ENCODE peak calls at places on chromosomes 4 and X, in four cellular contexts. Z, Q, I and R are unnamed samples.

GRCh38 chrX:110491846-110492620 is 133.4 kb downstream of the RTL9 start:
- DNase-seq in I (no peak), Q (no peak), Z (no peak), R (no peak)

GRCh38 chr4:15636818-15637217 is 18.3 kb downstream of the FBXL5 start:
- DNase-seq in I (no peak), Z (no peak), Q (peak), R (no peak)

GRCh38 chr4:146255874-146256273 is 41.5 kb downstream of the REELD1 start:
- DNase-seq in Q (peak), Z (no peak), I (no peak), R (no peak)

GRCh38 chr4:8050555-8051206 is 107.9 kb downstream of the ABLIM2 start:
- DNase-seq in I (peak), Z (no peak), Q (no peak), R (no peak)

GRCh38 chr4:95087657-95088455 is 330.1 kb downstream of the BMPR1B start:
- DNase-seq in I (no peak), Q (peak), Z (no peak), R (no peak)

GRCh38 chr4:48254381-48255072 is 15.1 kb downstream of the TEC start:
- DNase-seq in Z (peak), I (no peak), Q (no peak), R (no peak)

GRCh38 chr4:169238445-169238844 is 32.3 kb downstream of the SH3RF1 start:
- DNase-seq in I (no peak), Q (peak), Z (no peak), R (no peak)

GRCh38 chr4:97279410-97279809 is 863.9 kb downstream of the STPG2 start:
- DNase-seq in Z (no peak), I (no peak), Q (no peak), R (no peak)

GRCh38 chrX:69152398-69152797 is 12.9 kb downstream of the PJA1 start:
- DNase-seq in I (no peak), Q (peak), Z (no peak), R (no peak)

GRCh38 chr4:141439223-141439622 is 197.2 kb upstream of the IL15 start:
- DNase-seq in Z (no peak), I (no peak), Q (no peak), R (no peak)

GRCh38 chrX:18377802-18378201 is 23.3 kb upstream of the SCML2 start:
- DNase-seq in Z (no peak), I (peak), Q (peak), R (peak)

GRCh38 chr4:178415925-178416324 is 973.7 kb upstream of the AGA start:
- DNase-seq in Z (no peak), Q (no peak), I (no peak), R (no peak)

GRCh38 chrX:40644175-40644574 is 3.2 kb downstream of the CXorf38 start:
- DNase-seq in Q (no peak), Z (no peak), I (no peak), R (no peak)

GRCh38 chr4:104493071-104493831 is 1.4 kb downstream of the CXXC4 start:
- DNase-seq in Z (no peak), Q (no peak), I (no peak), R (no peak)

GRCh38 chrX:153522259-153522658 is 4.8 kb downstream of the ATP2B3 start:
- DNase-seq in Q (no peak), Z (no peak), I (peak), R (no peak)

GRCh38 chr4:88792268-88792781 is 94.7 kb upstream of the NAP1L5 start:
- DNase-seq in Q (peak), I (no peak), Z (peak), R (no peak)

GRCh38 chrX:121161501-121161933 is 114.1 kb downstream of the GLUD2 start:
- DNase-seq in Q (no peak), I (no peak), Z (no peak), R (no peak)

GRCh38 chr4:151659631-151660030 is 101.2 kb downstream of the GATB start:
- DNase-seq in I (no peak), Q (no peak), Z (no peak), R (no peak)

GRCh38 chrX:10157545-10157944 is 770 bp downstream of the CLCN4 start:
- DNase-seq in I (no peak), Z (no peak), Q (peak), R (no peak)

GRCh38 chrX:70436380-70436779 is 8.3 kb upstream of the DLG3 start:
- DNase-seq in Q (no peak), Z (no peak), I (peak), R (peak)

GRCh38 chrX:40278340-40279090 is 180.8 kb upstream of the BCOR start:
- DNase-seq in I (no peak), Q (no peak), Z (no peak), R (no peak)

GRCh38 chr4:73252001-73252400 is 6.6 kb downstream of the ANKRD17 start:
- DNase-seq in I (no peak), Z (no peak), Q (no peak), R (no peak)

GRCh38 chrX:71989768-71990167 is 79.1 kb downstream of the NHSL2 start:
- DNase-seq in Q (peak), I (no peak), Z (no peak), R (no peak)

GRCh38 chr4:25021206-25021605 is 9.5 kb downstream of the LGI2 start:
- DNase-seq in Z (no peak), I (no peak), Q (no peak), R (no peak)

GRCh38 chr4:183610613-183611012 is 48.4 kb downstream of the RWDD4 start:
- DNase-seq in Q (no peak), I (no peak), Z (no peak), R (no peak)

GRCh38 chr4:167100120-167100519 is 134.2 kb downstream of the SPOCK3 start:
- DNase-seq in Z (no peak), I (no peak), Q (peak), R (no peak)

DNA sequence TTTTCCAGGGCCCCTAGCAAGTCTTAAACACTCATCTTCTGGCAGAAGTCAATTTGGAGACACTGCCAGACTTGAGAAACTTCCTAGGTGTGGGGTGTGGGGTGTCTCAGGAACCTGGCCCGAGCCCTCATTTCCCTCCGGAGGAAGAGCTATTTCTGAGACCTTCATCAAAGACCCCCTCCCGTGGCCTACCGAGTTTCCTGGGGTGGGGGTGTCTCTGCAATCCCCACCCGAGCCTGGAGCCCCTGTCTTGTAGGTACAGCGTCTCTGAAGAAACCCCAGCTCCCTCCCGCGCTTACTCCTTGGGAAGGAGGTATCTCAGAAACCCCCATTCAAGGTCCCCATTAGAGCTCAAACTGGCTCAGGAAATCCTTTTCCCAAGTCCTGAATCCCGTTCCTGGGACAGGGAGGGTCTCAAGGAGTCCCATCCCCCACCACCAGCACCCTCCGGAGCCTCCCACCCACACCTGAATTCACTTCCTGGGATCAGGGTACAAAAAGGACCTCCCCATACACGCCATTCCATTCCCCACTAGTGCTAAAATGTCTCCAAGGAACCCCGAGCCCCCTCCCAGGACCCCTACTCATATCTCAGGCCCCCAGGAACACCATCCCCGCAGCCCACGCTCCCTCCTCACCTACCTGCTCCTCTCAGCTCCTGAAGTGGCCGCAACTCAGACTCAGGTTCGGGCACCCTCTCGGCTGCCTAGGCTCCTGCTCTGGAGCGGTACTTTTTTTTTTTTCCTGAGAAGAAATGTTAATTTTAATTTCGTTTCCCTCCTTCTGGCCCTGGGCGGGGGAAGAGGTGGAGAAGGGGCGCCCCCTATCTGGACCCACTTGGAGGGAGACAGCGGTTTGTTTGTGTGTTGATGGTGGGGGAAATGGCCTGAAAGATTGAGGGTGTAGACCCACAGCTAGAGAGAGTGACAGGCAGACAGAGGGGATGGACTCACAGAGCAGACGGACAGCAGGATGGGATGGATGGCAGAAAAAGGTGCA is 1.1 kb downstream of the SLC38A5 start:
- DNase-seq in I (peak), Q (no peak), Z (no peak), R (no peak)
- TF ChIP-seq CTCF in I (no peak), Q (no peak), Z (peak), R (no peak)

GRCh38 chrX:106898462-106898861 is 4.7 kb downstream of the RIPPLY1 start:
- DNase-seq in Z (no peak), I (no peak), Q (peak), R (peak)
- TF ChIP-seq CTCF in Z (peak), I (no peak), Q (peak), R (peak)

DNA sequence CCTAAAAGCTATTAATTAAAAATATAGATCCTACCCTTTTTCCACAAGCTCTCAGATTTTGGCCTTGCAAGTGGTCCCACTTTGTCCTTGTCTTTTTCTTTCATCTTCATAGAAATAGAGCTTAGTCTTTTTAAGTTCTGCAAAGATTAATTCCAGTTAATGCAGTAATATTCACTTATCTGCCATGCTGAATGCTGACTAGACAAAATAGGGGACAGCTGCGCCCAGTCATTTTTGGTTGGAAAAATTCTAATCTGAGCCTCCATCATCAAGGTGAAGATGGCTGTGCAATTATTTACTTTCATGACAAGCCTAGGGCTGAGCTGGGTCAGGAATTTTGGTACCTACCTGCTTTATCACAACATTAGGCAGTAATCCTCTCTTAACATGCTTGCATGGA is 241.3 kb upstream of the CXorf66 start:
- DNase-seq in I (no peak), Q (no peak), Z (no peak), R (no peak)
- TF ChIP-seq CTCF in I (no peak), Q (no peak), Z (no peak), R (no peak)

DNA sequence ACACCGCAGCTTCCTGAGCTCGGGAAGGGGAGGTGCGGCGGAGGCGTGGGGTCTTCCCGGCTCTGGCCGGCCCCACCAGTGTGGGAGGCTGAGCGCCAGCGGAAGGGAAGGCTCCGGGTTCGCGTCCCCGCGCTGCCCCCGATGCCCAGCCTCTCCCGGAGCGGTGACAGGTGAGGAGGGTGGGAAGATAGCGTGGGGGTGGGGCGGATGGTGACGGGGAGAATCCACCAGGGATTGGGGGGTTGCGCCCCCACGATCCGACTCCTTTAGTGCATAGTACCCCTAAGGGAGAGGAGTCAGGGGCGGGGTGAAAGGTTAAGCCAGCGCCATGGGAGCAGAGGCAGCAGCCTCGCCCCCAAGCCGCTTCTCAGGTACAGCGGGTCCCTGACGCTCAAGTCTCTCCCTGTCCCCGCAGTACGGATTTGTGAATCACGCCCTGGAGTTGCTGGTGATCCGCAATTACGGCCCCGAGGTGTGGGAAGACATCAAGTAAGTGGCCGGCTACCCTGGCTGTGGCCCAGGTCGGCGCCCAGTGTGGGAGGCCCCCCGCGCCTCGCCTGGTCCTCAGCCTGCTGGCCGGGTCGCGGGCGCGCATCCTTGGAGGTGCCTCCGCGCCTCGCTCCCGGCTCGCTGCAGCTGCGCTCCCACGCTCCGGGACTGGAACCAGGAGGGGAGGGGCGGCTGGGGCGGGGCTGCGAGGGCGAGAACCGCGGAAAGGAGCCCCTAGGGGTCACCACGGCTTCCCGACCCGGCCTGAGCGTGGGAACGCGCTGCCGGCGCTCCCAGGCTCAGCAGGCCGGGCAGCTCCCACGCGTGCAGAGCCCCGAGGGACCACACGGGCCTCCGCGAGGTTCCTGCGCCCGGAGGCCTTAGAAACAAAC is 791 bp downstream of the GUCY1B1 start:
- DNase-seq in Q (peak), Z (no peak), I (peak), R (peak)
- TF ChIP-seq CTCF in Q (no peak), Z (no peak), I (no peak), R (no peak)

DNA sequence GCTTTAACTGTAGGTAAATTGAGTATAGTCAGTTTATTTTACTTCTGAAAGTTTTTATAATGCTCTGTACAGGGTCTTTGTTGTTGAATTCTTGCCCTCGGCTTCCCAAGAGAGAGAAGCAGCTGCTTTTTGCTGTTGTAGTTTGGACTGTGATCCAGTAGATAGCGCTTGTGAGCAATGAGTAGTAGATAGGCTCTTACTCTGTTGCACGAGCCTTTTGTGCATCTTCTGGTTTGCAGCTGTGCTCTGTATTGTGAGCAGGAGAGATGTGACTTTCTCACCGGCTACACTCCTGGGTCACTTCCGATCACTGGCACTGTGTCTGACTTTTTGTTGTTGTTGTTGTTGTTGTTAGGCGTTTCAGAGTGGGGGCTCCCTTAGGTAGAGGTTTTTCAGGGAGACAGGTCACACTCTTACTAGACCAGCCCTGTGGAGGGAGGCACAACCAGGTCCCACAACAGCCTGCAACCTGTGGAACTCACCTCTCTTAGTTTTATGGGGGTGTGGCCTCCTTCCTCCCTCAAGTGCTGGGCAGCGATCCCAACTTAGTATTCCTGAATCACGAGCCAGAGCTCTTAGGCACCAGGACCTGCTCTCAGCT is 822.1 kb upstream of the GALNTL6 start:
- DNase-seq in Z (no peak), I (peak), Q (peak), R (peak)
- TF ChIP-seq CTCF in Z (no peak), I (peak), Q (peak), R (peak)

DNA sequence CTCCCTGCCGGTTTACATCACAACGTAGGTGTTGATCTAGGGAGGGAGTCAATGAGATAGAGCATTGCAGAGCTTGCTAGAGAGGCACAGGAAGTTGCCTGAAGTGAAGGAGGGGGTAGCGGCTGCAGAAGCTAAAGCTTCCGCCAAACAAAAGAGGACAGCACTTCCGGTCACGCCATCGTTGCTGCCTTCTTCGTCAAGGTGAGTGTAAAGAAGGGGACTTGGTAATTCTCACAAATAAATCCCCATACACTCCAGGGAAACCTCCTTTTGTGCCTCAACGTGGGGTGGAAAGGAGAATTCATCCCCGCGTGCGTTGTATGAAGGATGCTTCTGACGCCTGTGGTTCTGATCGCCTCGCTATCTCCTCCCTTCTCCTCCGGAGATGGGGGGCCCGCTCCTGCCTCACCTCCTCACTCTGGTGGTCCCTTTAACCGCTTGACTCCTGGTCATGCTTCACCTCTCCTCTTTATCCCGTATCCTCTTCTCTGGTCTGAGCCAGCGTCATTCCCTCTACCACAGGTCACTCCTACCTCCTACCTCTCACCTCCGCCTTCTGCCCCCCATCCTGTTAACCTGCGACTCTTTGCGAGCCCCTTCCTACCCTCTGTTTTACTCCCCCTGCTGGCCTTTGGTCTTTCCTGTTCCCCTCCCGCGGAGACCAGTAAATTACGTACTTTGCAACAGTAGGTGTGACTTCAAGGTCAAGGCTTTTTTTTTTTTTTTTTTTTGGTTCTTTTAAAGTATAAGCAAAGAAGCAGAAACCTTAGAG is 59.9 kb downstream of the GSPT2 start:
- DNase-seq in I (peak), Z (peak), Q (peak), R (peak)
- TF ChIP-seq CTCF in I (no peak), Z (no peak), Q (no peak), R (no peak)

DNA sequence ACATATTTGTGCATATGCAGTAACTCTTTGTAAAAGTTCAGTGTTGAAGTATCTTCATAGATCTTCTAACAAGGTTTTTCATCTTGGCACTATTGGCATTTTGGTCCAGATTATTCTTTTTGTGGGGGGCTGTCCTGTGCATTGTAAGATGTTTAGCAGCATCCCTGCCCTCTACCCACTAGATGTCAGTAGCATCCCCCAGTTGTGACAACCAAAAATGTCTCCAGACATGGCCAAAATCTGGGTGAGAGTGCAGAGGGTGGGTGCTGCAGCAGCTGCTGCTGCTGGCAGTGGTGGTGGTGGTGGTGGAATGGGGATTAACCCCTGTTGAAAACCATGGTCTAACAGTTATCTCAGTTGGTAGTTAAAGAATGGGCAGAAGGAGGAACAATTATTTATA is 370.0 kb downstream of the GPAT3 start:
- DNase-seq in Z (no peak), Q (no peak), I (peak), R (peak)
- TF ChIP-seq CTCF in Z (no peak), Q (no peak), I (no peak), R (peak)